ENCODE peak calls at places on chromosomes 11 and 22, in four cellular contexts. R is GM23248, U is neural progenitor cell, L is PC-9. G is an unnamed sample.

GRCh38 chr22:42187646-42188045 is 57.0 kb upstream of the CYP2D6 start:
- DNase-seq in U (no peak), R (no peak), L (no peak), G (no peak)

GRCh38 chr11:56521955-56522354 is 21.1 kb downstream of the OR5M11 start:
- DNase-seq in L (no peak), U (peak; percentile 24), R (peak; percentile 15), G (peak; percentile 22)

GRCh38 chr11:26960265-26960664 is 33.6 kb upstream of the FIBIN start:
- DNase-seq in L (no peak), R (peak; percentile 77), U (no peak), G (no peak)

GRCh38 chr11:13210424-13210823 is 67.2 kb upstream of the BMAL1 start:
- DNase-seq in R (peak; percentile 87), U (peak; percentile 88), L (peak; percentile 44), G (peak; percentile 71)

GRCh38 chr11:133986545-133986944 is 29.8 kb upstream of the IGSF9B start:
- DNase-seq in L (no peak), U (no peak), R (no peak), G (peak; percentile 67)

GRCh38 chr11:70191495-70192140 is 11.5 kb upstream of the FADD start:
- DNase-seq in L (peak; percentile 90), U (peak; percentile 92), R (peak; percentile 74), G (peak; percentile 76)

GRCh38 chr22:23119492-23120414 is 22.0 kb downstream of the RSPH14 start:
- DNase-seq in U (no peak), R (no peak), L (no peak), G (no peak)

GRCh38 chr11:6351782-6352181 is 31.5 kb upstream of the CAVIN3 start:
- DNase-seq in R (no peak), L (no peak), U (no peak), G (no peak)

GRCh38 chr22:20571531-20572007 is 64.2 kb downstream of the MED15 start:
- DNase-seq in R (peak; percentile 64), L (no peak), U (peak; percentile 70), G (peak; percentile 72)

GRCh38 chr11:44609783-44610155 is 44.3 kb downstream of the CD82 start:
- DNase-seq in U (no peak), R (no peak), L (no peak), G (no peak)

GRCh38 chr11:44607987-44608386 is 42.5 kb downstream of the CD82 start:
- DNase-seq in R (peak; percentile 16), L (no peak), U (no peak), G (no peak)

GRCh38 chr11:44610556-44610955 is 45.1 kb downstream of the CD82 start:
- DNase-seq in U (no peak), R (no peak), L (no peak), G (no peak)

GRCh38 chr11:44608654-44609027 is 43.2 kb downstream of the CD82 start:
- DNase-seq in U (no peak), R (no peak), L (no peak), G (no peak)

GRCh38 chr11:44609028-44609782 is 43.7 kb downstream of the CD82 start:
- DNase-seq in U (no peak), L (no peak), R (peak; percentile 14), G (no peak)
- H3K27ac ChIP-seq in U (no peak overlapping the region), L (no peak overlapping the region), R (no peak overlapping the region), G (no peak overlapping the region)

GRCh38 chr11:47668665-47669064 is 26.3 kb upstream of the MTCH2 start:
- DNase-seq in U (no peak), R (no peak), L (no peak), G (no peak)
- H3K9me3 ChIP-seq in U (no peaks in the 10 kb centered on the region), R (no peaks in the 10 kb centered on the region), L (no peaks in the 10 kb centered on the region), G (no peaks in the 10 kb centered on the region)

GRCh38 chr11:46333129-46333947 is 13.9 kb upstream of the DGKZ start:
- DNase-seq in R (peak; percentile 48), U (peak; percentile 61), L (no peak), G (peak; percentile 64)
- TF ChIP-seq EZH2 in R (no peak), U (no peak), L (no peak), G (no peak)

DNA sequence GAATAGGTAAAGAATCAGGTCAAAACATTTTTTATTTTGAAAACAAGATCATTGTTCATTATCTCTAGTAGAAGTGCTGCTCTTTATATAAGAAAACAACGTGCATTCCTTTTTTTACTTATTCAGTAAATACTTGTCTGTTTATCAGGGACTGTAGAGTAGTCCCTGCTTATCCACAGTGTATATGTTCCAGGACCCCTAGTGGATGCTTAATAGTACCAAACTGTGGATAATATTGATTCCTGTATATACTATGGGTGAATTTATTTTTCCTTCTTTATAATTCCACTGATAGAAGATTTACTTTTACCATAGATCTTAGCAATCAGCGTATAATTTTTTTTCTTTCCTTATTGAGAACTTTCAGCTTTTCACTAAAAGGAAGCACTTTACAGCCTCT is 32.6 kb downstream of the CEP295 start:
- DNase-seq in U (no peak), R (no peak), L (no peak), G (no peak)
- H3K27ac ChIP-seq in U (no peak overlapping the region), R (no peak overlapping the region), L (no peak overlapping the region), G (no peak overlapping the region)

GRCh38 chr22:44613196-44613595 is 88.8 kb upstream of the PRR5 start:
- DNase-seq in U (no peak), L (no peak), R (no peak), G (no peak)
- H3K9me3 ChIP-seq in U (no peaks in the 10 kb centered on the region), L (peaks cover 17% of the 10 kb centered on the region), R (no peaks in the 10 kb centered on the region), G (peaks cover 5% of the 10 kb centered on the region)

DNA sequence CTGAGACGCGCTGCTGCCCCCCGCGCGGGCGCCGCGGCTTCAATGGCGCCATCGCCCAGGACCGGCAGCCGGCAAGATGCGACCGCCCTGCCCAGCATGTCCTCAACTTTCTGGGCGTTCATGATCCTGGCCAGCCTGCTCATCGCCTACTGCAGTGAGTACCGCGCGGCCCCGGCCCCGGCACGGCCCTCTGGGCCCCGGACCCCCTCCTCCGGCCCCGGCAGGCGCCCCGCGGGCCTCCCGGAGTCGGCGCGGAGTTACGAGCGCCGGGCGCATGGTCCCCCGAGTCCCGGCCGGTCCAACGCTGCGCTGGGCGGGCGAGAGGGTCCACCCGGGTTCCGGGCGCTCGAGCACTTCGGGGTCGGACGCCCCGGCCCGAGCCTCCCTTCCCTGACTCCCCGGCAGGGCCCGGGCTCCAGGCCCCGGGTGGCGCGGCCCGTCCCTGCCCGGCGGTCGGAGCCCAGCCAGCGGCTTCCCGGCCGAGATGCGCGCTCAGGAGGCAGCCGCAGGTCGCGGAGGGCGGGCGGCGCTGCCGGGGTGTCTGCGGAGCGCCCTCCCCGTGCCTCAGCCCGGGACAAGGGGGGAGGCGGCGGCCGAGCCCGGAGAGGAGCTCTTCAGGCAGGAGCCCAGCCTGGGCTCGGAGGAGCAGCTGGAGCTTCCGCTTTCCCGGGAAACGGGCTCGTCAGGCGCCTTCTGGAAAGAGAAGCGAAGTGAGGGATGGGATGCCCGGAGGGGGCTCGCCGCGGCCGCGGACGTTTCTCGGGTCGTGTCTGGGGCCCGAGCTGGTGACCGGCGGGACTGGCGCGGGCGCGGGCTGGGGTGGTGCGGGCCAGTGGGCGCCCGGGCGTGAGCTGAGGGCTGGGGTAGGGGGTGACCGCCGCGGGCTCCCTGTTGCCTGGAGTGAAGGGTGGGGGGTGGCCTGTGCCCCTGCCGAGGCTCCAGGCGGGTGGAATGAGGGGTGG is 1337.8 kb downstream of the BRD1 start:
- DNase-seq in U (peak; percentile 64), L (no peak), R (peak; percentile 55), G (peak; percentile 40)
- TF ChIP-seq EZH2 in U (peak; percentile 54), L (no peak), R (no peak), G (no peak)

GRCh38 chr11:107706531-107706930 is 5.3 kb downstream of the SLN start:
- DNase-seq in L (no peak), R (no peak), U (no peak), G (no peak)

GRCh38 chr11:107702109-107702660 is 9.7 kb downstream of the SLN start:
- DNase-seq in L (no peak), R (no peak), U (no peak), G (no peak)

GRCh38 chr11:107705027-107705426 is 6.8 kb downstream of the SLN start:
- DNase-seq in U (no peak), R (peak; percentile 96), L (no peak), G (no peak)

GRCh38 chr11:107702723-107703122 is 9.1 kb downstream of the SLN start:
- DNase-seq in U (no peak), R (peak; percentile 30), L (no peak), G (no peak)

GRCh38 chr11:107704432-107704831 is 7.4 kb downstream of the SLN start:
- DNase-seq in L (peak; percentile 2), R (peak; percentile 91), U (no peak), G (no peak)
- H3K27ac ChIP-seq in L (no peak overlapping the region), R (peak overlapping the region; percentile 96), U (no peak overlapping the region), G (no peak overlapping the region)

GRCh38 chr22:16721969-16722368 is 103.2 kb downstream of the XKR3 start:
- DNase-seq in R (no peak), U (no peak), L (no peak), G (no peak)
- H3K9me3 ChIP-seq in R (no peaks in the 10 kb centered on the region), U (peaks cover 15% of the 10 kb centered on the region), L (no peaks in the 10 kb centered on the region), G (peaks cover 16% of the 10 kb centered on the region)

G was measured in A673.